ENCODE peak calls at places on chromosomes 6 and 20, in seven cellular contexts. One of them, this sample, is unnamed.

GRCh38 chr6:1856381-1856780 is 246.7 kb downstream of the FOXC1 start:
- DNase-seq in fibroblast of mammary gland: peak
- DNase-seq in progenitor cell of endocrine pancreas: no peak
- DNase-seq in lower leg skin: no peak
- DNase-seq in bronchial epithelial cell: peak
- DNase-seq in right lobe of liver: no peak
- DNase-seq in endothelial cell of umbilical vein: peak
- DNase-seq in this sample: no peak

GRCh38 chr6:19837511-19838441 is 606 bp downstream of the ID4 start:
- DNase-seq in fibroblast of mammary gland: no peak
- DNase-seq in progenitor cell of endocrine pancreas: peak
- DNase-seq in lower leg skin: no peak
- DNase-seq in bronchial epithelial cell: no peak
- DNase-seq in right lobe of liver: peak
- DNase-seq in endothelial cell of umbilical vein: peak
- DNase-seq in this sample: no peak

GRCh38 chr6:35319346-35320030 is 21.9 kb downstream of the DEF6 start:
- DNase-seq in fibroblast of mammary gland: no peak
- DNase-seq in progenitor cell of endocrine pancreas: no peak
- DNase-seq in lower leg skin: no peak
- DNase-seq in bronchial epithelial cell: no peak
- DNase-seq in right lobe of liver: no peak
- DNase-seq in endothelial cell of umbilical vein: no peak
- DNase-seq in this sample: no peak

GRCh38 chr6:147507162-147508072 is 1.1 kb upstream of the SAMD5 start:
- DNase-seq in fibroblast of mammary gland: no peak
- DNase-seq in progenitor cell of endocrine pancreas: peak
- DNase-seq in lower leg skin: no peak
- DNase-seq in bronchial epithelial cell: peak
- DNase-seq in right lobe of liver: peak
- DNase-seq in endothelial cell of umbilical vein: peak
- DNase-seq in this sample: no peak

GRCh38 chr6:32298632-32299336 is 72.9 kb downstream of the TSBP1 start:
- DNase-seq in fibroblast of mammary gland: peak
- DNase-seq in progenitor cell of endocrine pancreas: no peak
- DNase-seq in lower leg skin: no peak
- DNase-seq in bronchial epithelial cell: peak
- DNase-seq in right lobe of liver: no peak
- DNase-seq in endothelial cell of umbilical vein: no peak
- DNase-seq in this sample: no peak

GRCh38 chr20:50015993-50016770 is 33.4 kb downstream of the SNAI1 start:
- DNase-seq in fibroblast of mammary gland: no peak
- DNase-seq in progenitor cell of endocrine pancreas: no peak
- DNase-seq in lower leg skin: no peak
- DNase-seq in bronchial epithelial cell: no peak
- DNase-seq in right lobe of liver: no peak
- DNase-seq in endothelial cell of umbilical vein: no peak
- DNase-seq in this sample: no peak

GRCh38 chr6:36615018-36615761 is 21.0 kb downstream of the SRSF3 start:
- DNase-seq in fibroblast of mammary gland: peak
- DNase-seq in progenitor cell of endocrine pancreas: no peak
- DNase-seq in lower leg skin: no peak
- DNase-seq in bronchial epithelial cell: peak
- DNase-seq in right lobe of liver: peak
- DNase-seq in endothelial cell of umbilical vein: peak
- DNase-seq in this sample: peak

GRCh38 chr6:30350519-30350918 is 5.6 kb downstream of the RPP21 start:
- DNase-seq in fibroblast of mammary gland: peak
- DNase-seq in progenitor cell of endocrine pancreas: no peak
- DNase-seq in lower leg skin: no peak
- DNase-seq in bronchial epithelial cell: no peak
- DNase-seq in right lobe of liver: no peak
- DNase-seq in endothelial cell of umbilical vein: no peak
- DNase-seq in this sample: no peak

GRCh38 chr20:1376453-1377270 is 16.2 kb downstream of the FKBP1A start:
- DNase-seq in fibroblast of mammary gland: no peak
- DNase-seq in progenitor cell of endocrine pancreas: no peak
- DNase-seq in lower leg skin: no peak
- DNase-seq in bronchial epithelial cell: no peak
- DNase-seq in right lobe of liver: no peak
- DNase-seq in endothelial cell of umbilical vein: peak
- DNase-seq in this sample: no peak

GRCh38 chr6:145632971-145633370 is 102.3 kb downstream of the EPM2A start:
- DNase-seq in fibroblast of mammary gland: no peak
- DNase-seq in progenitor cell of endocrine pancreas: no peak
- DNase-seq in lower leg skin: no peak
- DNase-seq in bronchial epithelial cell: no peak
- DNase-seq in right lobe of liver: no peak
- DNase-seq in endothelial cell of umbilical vein: no peak
- DNase-seq in this sample: no peak

GRCh38 chr20:24990810-24991252 is 1.7 kb downstream of the APMAP start:
- DNase-seq in fibroblast of mammary gland: no peak
- DNase-seq in progenitor cell of endocrine pancreas: no peak
- DNase-seq in lower leg skin: no peak
- DNase-seq in bronchial epithelial cell: peak
- DNase-seq in right lobe of liver: no peak
- DNase-seq in endothelial cell of umbilical vein: no peak
- DNase-seq in this sample: no peak

GRCh38 chr6:9789201-9789600 is 625.7 kb downstream of the TFAP2A start:
- DNase-seq in fibroblast of mammary gland: no peak
- DNase-seq in progenitor cell of endocrine pancreas: no peak
- DNase-seq in lower leg skin: no peak
- DNase-seq in bronchial epithelial cell: no peak
- DNase-seq in right lobe of liver: no peak
- DNase-seq in endothelial cell of umbilical vein: no peak
- DNase-seq in this sample: no peak

GRCh38 chr6:56536536-56536935 is 106.2 kb downstream of the DST start:
- DNase-seq in fibroblast of mammary gland: peak
- DNase-seq in progenitor cell of endocrine pancreas: no peak
- DNase-seq in lower leg skin: no peak
- DNase-seq in bronchial epithelial cell: no peak
- DNase-seq in right lobe of liver: no peak
- DNase-seq in endothelial cell of umbilical vein: no peak
- DNase-seq in this sample: no peak

GRCh38 chr6:160461641-160462040 is 113.5 kb downstream of the SLC22A3 start:
- DNase-seq in fibroblast of mammary gland: peak
- DNase-seq in progenitor cell of endocrine pancreas: no peak
- DNase-seq in lower leg skin: no peak
- DNase-seq in bronchial epithelial cell: peak
- DNase-seq in right lobe of liver: no peak
- DNase-seq in endothelial cell of umbilical vein: no peak
- DNase-seq in this sample: no peak

GRCh38 chr6:72522735-72523141 is 99.1 kb upstream of the KCNQ5 start:
- DNase-seq in fibroblast of mammary gland: no peak
- DNase-seq in progenitor cell of endocrine pancreas: no peak
- DNase-seq in lower leg skin: no peak
- DNase-seq in bronchial epithelial cell: peak
- DNase-seq in right lobe of liver: no peak
- DNase-seq in endothelial cell of umbilical vein: no peak
- DNase-seq in this sample: no peak

GRCh38 chr6:120005292-120005976 is 655.9 kb upstream of the MAN1A1 start:
- DNase-seq in fibroblast of mammary gland: no peak
- DNase-seq in progenitor cell of endocrine pancreas: no peak
- DNase-seq in lower leg skin: no peak
- DNase-seq in bronchial epithelial cell: no peak
- DNase-seq in right lobe of liver: no peak
- DNase-seq in endothelial cell of umbilical vein: no peak
- DNase-seq in this sample: no peak

GRCh38 chr6:137722749-137723272 is 144.2 kb upstream of the TNFAIP3 start:
- DNase-seq in fibroblast of mammary gland: no peak
- DNase-seq in progenitor cell of endocrine pancreas: no peak
- DNase-seq in lower leg skin: no peak
- DNase-seq in bronchial epithelial cell: no peak
- DNase-seq in right lobe of liver: no peak
- DNase-seq in endothelial cell of umbilical vein: no peak
- DNase-seq in this sample: no peak

GRCh38 chr20:45826381-45827019 is 612 bp downstream of the TNNC2 start:
- DNase-seq in fibroblast of mammary gland: peak
- DNase-seq in progenitor cell of endocrine pancreas: no peak
- DNase-seq in lower leg skin: no peak
- DNase-seq in bronchial epithelial cell: no peak
- DNase-seq in right lobe of liver: no peak
- DNase-seq in endothelial cell of umbilical vein: no peak
- DNase-seq in this sample: peak

DNA sequence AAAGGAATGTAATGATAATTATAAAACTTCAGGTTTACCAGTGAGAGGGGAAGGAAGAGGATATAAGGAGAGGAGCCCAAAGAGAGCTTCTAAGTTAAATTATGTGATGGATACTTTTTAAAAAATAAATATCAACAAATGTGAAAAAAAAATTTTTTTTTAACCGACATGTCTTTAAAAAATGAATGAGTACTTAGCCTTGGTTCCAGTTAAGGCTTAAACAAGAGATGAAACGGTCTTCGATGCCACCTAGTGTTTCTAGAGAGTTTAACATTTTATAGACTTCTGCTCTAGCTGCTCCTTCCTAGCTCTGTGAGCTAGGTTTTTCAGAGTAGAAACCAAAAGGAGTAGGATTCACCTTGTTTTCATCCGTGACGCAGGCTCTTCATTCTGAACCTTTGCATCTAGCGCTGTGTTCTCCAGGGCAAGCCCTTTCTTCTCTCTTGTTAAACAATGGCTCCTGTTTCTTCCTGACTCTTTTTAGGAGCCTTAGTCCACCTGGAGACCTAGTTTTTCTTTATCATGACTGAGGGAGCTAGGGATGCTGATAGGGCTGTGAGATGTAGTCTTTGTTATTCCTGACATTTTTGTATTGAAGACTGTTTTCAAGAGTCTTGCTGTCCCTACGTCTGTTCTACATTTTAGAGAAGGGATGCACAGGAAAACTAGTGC is 42.4 kb upstream of the GNRH2 start:
- DNase-seq in fibroblast of mammary gland: peak
- DNase-seq in progenitor cell of endocrine pancreas: no peak
- DNase-seq in lower leg skin: no peak
- DNase-seq in bronchial epithelial cell: peak
- DNase-seq in right lobe of liver: no peak
- DNase-seq in endothelial cell of umbilical vein: peak
- DNase-seq in this sample: no peak
- TF ChIP-seq CTCF in fibroblast of mammary gland: peak
- TF ChIP-seq CTCF in progenitor cell of endocrine pancreas: peak
- TF ChIP-seq CTCF in lower leg skin: no peak
- TF ChIP-seq CTCF in bronchial epithelial cell: peak
- TF ChIP-seq CTCF in right lobe of liver: peak
- TF ChIP-seq CTCF in endothelial cell of umbilical vein: peak
- TF ChIP-seq CTCF in this sample: no peak

DNA sequence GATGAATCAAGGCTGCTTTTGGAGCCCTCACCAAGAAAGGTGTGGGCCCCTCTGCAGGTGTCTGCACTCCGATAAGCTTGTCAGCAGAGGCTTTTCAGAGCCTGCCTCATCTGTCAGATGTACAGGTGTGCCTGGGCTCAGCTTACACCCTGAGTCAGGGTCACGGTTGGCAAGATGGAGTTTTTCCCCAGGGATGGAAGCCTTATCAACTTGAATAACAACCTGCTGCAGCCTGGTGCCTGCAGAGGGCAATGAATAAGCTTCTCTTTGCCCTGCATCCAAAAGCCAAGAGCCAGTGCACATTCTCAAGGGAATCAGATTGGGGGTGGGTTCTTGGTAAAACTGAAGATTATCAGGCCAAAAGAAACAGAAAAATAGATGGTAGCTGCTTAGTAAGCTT is 427.1 kb downstream of the CD83 start:
- DNase-seq in fibroblast of mammary gland: no peak
- DNase-seq in progenitor cell of endocrine pancreas: no peak
- DNase-seq in lower leg skin: no peak
- DNase-seq in bronchial epithelial cell: no peak
- DNase-seq in right lobe of liver: no peak
- DNase-seq in endothelial cell of umbilical vein: no peak
- DNase-seq in this sample: no peak
- TF ChIP-seq CTCF in fibroblast of mammary gland: no peak
- TF ChIP-seq CTCF in progenitor cell of endocrine pancreas: peak
- TF ChIP-seq CTCF in lower leg skin: no peak
- TF ChIP-seq CTCF in bronchial epithelial cell: no peak
- TF ChIP-seq CTCF in right lobe of liver: no peak
- TF ChIP-seq CTCF in endothelial cell of umbilical vein: no peak
- TF ChIP-seq CTCF in this sample: no peak

GRCh38 chr20:53494753-53495152 is 98.9 kb downstream of the ZNF217 start:
- DNase-seq in fibroblast of mammary gland: no peak
- DNase-seq in progenitor cell of endocrine pancreas: no peak
- DNase-seq in lower leg skin: no peak
- DNase-seq in bronchial epithelial cell: no peak
- DNase-seq in right lobe of liver: no peak
- DNase-seq in endothelial cell of umbilical vein: no peak
- DNase-seq in this sample: no peak

GRCh38 chr20:53495357-53495756 is 98.3 kb downstream of the ZNF217 start:
- DNase-seq in fibroblast of mammary gland: no peak
- DNase-seq in progenitor cell of endocrine pancreas: no peak
- DNase-seq in lower leg skin: no peak
- DNase-seq in bronchial epithelial cell: no peak
- DNase-seq in right lobe of liver: no peak
- DNase-seq in endothelial cell of umbilical vein: no peak
- DNase-seq in this sample: no peak

GRCh38 chr20:53489528-53489927 is 104.1 kb downstream of the ZNF217 start:
- DNase-seq in fibroblast of mammary gland: no peak
- DNase-seq in progenitor cell of endocrine pancreas: no peak
- DNase-seq in lower leg skin: no peak
- DNase-seq in bronchial epithelial cell: no peak
- DNase-seq in right lobe of liver: no peak
- DNase-seq in endothelial cell of umbilical vein: no peak
- DNase-seq in this sample: no peak

GRCh38 chr20:53492212-53492611 is 101.4 kb downstream of the ZNF217 start:
- DNase-seq in fibroblast of mammary gland: no peak
- DNase-seq in progenitor cell of endocrine pancreas: no peak
- DNase-seq in lower leg skin: no peak
- DNase-seq in bronchial epithelial cell: peak
- DNase-seq in right lobe of liver: no peak
- DNase-seq in endothelial cell of umbilical vein: no peak
- DNase-seq in this sample: no peak

DNA sequence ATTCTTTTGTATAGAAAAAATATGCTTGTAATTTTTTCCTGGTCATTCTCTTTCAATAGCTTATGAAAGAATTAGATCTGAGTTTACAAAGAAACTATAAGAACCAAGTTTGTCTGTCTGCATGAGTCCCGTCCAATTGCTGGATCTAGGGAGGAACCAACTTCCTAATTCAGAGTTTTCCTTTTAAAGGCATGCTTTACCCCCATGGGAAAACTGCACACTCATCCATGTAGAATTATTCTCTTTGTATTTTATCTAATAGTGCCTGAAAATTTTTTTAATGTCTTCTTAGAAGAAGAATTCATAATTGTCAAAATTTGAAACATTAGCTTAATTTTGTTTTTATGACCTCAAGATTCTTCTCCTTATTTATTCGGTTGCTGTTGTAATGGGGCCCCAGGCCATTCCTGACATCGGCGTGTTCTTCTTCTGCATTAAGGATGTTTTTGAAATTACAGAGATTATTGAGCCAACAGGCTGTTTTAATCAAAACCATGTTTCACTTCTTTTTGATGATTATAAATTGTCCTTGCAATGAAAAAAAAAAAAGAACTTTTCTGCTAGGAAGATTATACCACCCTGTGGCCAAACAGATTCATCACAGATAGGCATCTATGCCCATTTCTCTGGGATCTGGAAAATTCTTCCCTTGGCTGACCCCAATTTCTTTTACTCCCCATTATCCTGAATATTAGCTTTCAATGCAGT is 100.3 kb downstream of the ZNF217 start:
- DNase-seq in fibroblast of mammary gland: peak
- DNase-seq in progenitor cell of endocrine pancreas: no peak
- DNase-seq in lower leg skin: no peak
- DNase-seq in bronchial epithelial cell: no peak
- DNase-seq in right lobe of liver: no peak
- DNase-seq in endothelial cell of umbilical vein: no peak
- DNase-seq in this sample: no peak
- TF ChIP-seq CTCF in fibroblast of mammary gland: peak
- TF ChIP-seq CTCF in progenitor cell of endocrine pancreas: no peak
- TF ChIP-seq CTCF in lower leg skin: no peak
- TF ChIP-seq CTCF in bronchial epithelial cell: no peak
- TF ChIP-seq CTCF in right lobe of liver: no peak
- TF ChIP-seq CTCF in endothelial cell of umbilical vein: no peak
- TF ChIP-seq CTCF in this sample: no peak

GRCh38 chr6:113595921-113596376 is 261.2 kb upstream of the MARCKS start:
- DNase-seq in fibroblast of mammary gland: peak
- DNase-seq in progenitor cell of endocrine pancreas: no peak
- DNase-seq in lower leg skin: no peak
- DNase-seq in bronchial epithelial cell: no peak
- DNase-seq in right lobe of liver: no peak
- DNase-seq in endothelial cell of umbilical vein: no peak
- DNase-seq in this sample: no peak
- TF ChIP-seq CTCF in fibroblast of mammary gland: no peak
- TF ChIP-seq CTCF in progenitor cell of endocrine pancreas: no peak
- TF ChIP-seq CTCF in lower leg skin: no peak
- TF ChIP-seq CTCF in bronchial epithelial cell: no peak
- TF ChIP-seq CTCF in right lobe of liver: no peak
- TF ChIP-seq CTCF in endothelial cell of umbilical vein: no peak
- TF ChIP-seq CTCF in this sample: no peak